ENCODE peak calls at places on chromosomes 5 and 9, in nine cellular contexts. One of them, this sample, is unnamed.

GRCh38 chr9:738209-738915 is 103.1 kb upstream of the DMRT1 start:
- DNase-seq in amygdala: no peak
- DNase-seq in fibroblast of the aortic adventitia: peak
- DNase-seq in NCI-H1105 treated with DMSO at 0.1 percent for 48 hours: no peak
- DNase-seq in AG08396: peak
- DNase-seq in iPS-NIHi11: no peak
- DNase-seq in EL: peak
- DNase-seq in NCI-H510A: no peak
- DNase-seq in RPMI8226: no peak
- DNase-seq in this sample: no peak

GRCh38 chr5:126055348-126055729 is 367.9 kb upstream of the GRAMD2B start:
- DNase-seq in RPMI8226: no peak
- DNase-seq in EL: no peak
- DNase-seq in amygdala: no peak
- DNase-seq in fibroblast of the aortic adventitia: no peak
- DNase-seq in iPS-NIHi11: no peak
- DNase-seq in NCI-H1105 treated with DMSO at 0.1 percent for 48 hours: peak
- DNase-seq in NCI-H510A: no peak
- DNase-seq in AG08396: no peak
- DNase-seq in this sample: no peak

GRCh38 chr5:83509535-83509934 is 38.0 kb downstream of the VCAN start:
- DNase-seq in EL: peak
- DNase-seq in NCI-H510A: no peak
- DNase-seq in AG08396: peak
- DNase-seq in RPMI8226: no peak
- DNase-seq in NCI-H1105 treated with DMSO at 0.1 percent for 48 hours: peak
- DNase-seq in amygdala: no peak
- DNase-seq in iPS-NIHi11: peak
- DNase-seq in fibroblast of the aortic adventitia: peak
- DNase-seq in this sample: no peak

GRCh38 chr9:138042146-138042545 is 164.6 kb downstream of the CACNA1B start:
- DNase-seq in AG08396: no peak
- DNase-seq in iPS-NIHi11: no peak
- DNase-seq in EL: no peak
- DNase-seq in amygdala: no peak
- DNase-seq in NCI-H1105 treated with DMSO at 0.1 percent for 48 hours: no peak
- DNase-seq in fibroblast of the aortic adventitia: no peak
- DNase-seq in RPMI8226: no peak
- DNase-seq in NCI-H510A: no peak
- DNase-seq in this sample: no peak

GRCh38 chr5:141758316-141758965 is 76.4 kb upstream of the ARAP3 start:
- DNase-seq in NCI-H510A: peak
- DNase-seq in iPS-NIHi11: peak
- DNase-seq in RPMI8226: no peak
- DNase-seq in amygdala: no peak
- DNase-seq in EL: no peak
- DNase-seq in NCI-H1105 treated with DMSO at 0.1 percent for 48 hours: no peak
- DNase-seq in AG08396: no peak
- DNase-seq in fibroblast of the aortic adventitia: no peak
- DNase-seq in this sample: no peak

GRCh38 chr9:27933210-27934062 is 360.2 kb upstream of the C9orf72 start:
- DNase-seq in RPMI8226: no peak
- DNase-seq in EL: no peak
- DNase-seq in amygdala: no peak
- DNase-seq in NCI-H1105 treated with DMSO at 0.1 percent for 48 hours: peak
- DNase-seq in NCI-H510A: peak
- DNase-seq in AG08396: no peak
- DNase-seq in fibroblast of the aortic adventitia: no peak
- DNase-seq in iPS-NIHi11: no peak
- DNase-seq in this sample: no peak

GRCh38 chr5:116574682-116575634 is at the start of gene SEMA6A:
- DNase-seq in NCI-H510A: peak
- DNase-seq in EL: peak
- DNase-seq in amygdala: peak
- DNase-seq in NCI-H1105 treated with DMSO at 0.1 percent for 48 hours: peak
- DNase-seq in fibroblast of the aortic adventitia: peak
- DNase-seq in AG08396: peak
- DNase-seq in RPMI8226: peak
- DNase-seq in iPS-NIHi11: peak
- DNase-seq in this sample: peak

GRCh38 chr5:132176543-132176945 is 51.1 kb downstream of the P4HA2 start:
- DNase-seq in fibroblast of the aortic adventitia: no peak
- DNase-seq in NCI-H1105 treated with DMSO at 0.1 percent for 48 hours: no peak
- DNase-seq in EL: no peak
- DNase-seq in iPS-NIHi11: no peak
- DNase-seq in AG08396: no peak
- DNase-seq in RPMI8226: peak
- DNase-seq in amygdala: no peak
- DNase-seq in NCI-H510A: no peak
- DNase-seq in this sample: no peak

GRCh38 chr5:135993894-135994514 is 34.8 kb upstream of the TGFBI start:
- DNase-seq in RPMI8226: no peak
- DNase-seq in amygdala: no peak
- DNase-seq in AG08396: peak
- DNase-seq in NCI-H1105 treated with DMSO at 0.1 percent for 48 hours: no peak
- DNase-seq in NCI-H510A: no peak
- DNase-seq in iPS-NIHi11: no peak
- DNase-seq in fibroblast of the aortic adventitia: peak
- DNase-seq in EL: peak
- DNase-seq in this sample: no peak

GRCh38 chr5:122085041-122085440 is 7.0 kb upstream of the LOX start:
- DNase-seq in EL: no peak
- DNase-seq in fibroblast of the aortic adventitia: no peak
- DNase-seq in amygdala: no peak
- DNase-seq in NCI-H1105 treated with DMSO at 0.1 percent for 48 hours: no peak
- DNase-seq in AG08396: no peak
- DNase-seq in iPS-NIHi11: no peak
- DNase-seq in RPMI8226: no peak
- DNase-seq in NCI-H510A: no peak
- DNase-seq in this sample: no peak

GRCh38 chr5:141513021-141513626 is 24.2 kb downstream of the PCDHGC5 start:
- DNase-seq in AG08396: no peak
- DNase-seq in amygdala: peak
- DNase-seq in iPS-NIHi11: peak
- DNase-seq in RPMI8226: no peak
- DNase-seq in fibroblast of the aortic adventitia: no peak
- DNase-seq in EL: peak
- DNase-seq in NCI-H1105 treated with DMSO at 0.1 percent for 48 hours: peak
- DNase-seq in NCI-H510A: no peak
- DNase-seq in this sample: no peak

GRCh38 chr9:97808415-97808814 is 44.6 kb upstream of the FOXE1 start:
- DNase-seq in fibroblast of the aortic adventitia: no peak
- DNase-seq in amygdala: no peak
- DNase-seq in RPMI8226: no peak
- DNase-seq in iPS-NIHi11: no peak
- DNase-seq in NCI-H510A: no peak
- DNase-seq in AG08396: no peak
- DNase-seq in NCI-H1105 treated with DMSO at 0.1 percent for 48 hours: no peak
- DNase-seq in EL: no peak
- DNase-seq in this sample: no peak

GRCh38 chr5:127856310-127856709 is 153.1 kb downstream of the CCDC192 start:
- DNase-seq in AG08396: no peak
- DNase-seq in NCI-H510A: no peak
- DNase-seq in NCI-H1105 treated with DMSO at 0.1 percent for 48 hours: no peak
- DNase-seq in RPMI8226: no peak
- DNase-seq in iPS-NIHi11: no peak
- DNase-seq in EL: no peak
- DNase-seq in amygdala: no peak
- DNase-seq in fibroblast of the aortic adventitia: peak
- DNase-seq in this sample: no peak

GRCh38 chr5:149240354-149240998 is 31.2 kb upstream of the AFAP1L1 start:
- DNase-seq in AG08396: no peak
- DNase-seq in RPMI8226: peak
- DNase-seq in iPS-NIHi11: no peak
- DNase-seq in NCI-H1105 treated with DMSO at 0.1 percent for 48 hours: no peak
- DNase-seq in amygdala: no peak
- DNase-seq in fibroblast of the aortic adventitia: no peak
- DNase-seq in NCI-H510A: no peak
- DNase-seq in EL: no peak
- DNase-seq in this sample: no peak

GRCh38 chr9:71243951-71244350 is 122.5 kb upstream of the TRPM3 start:
- DNase-seq in amygdala: no peak
- DNase-seq in EL: no peak
- DNase-seq in NCI-H510A: no peak
- DNase-seq in AG08396: no peak
- DNase-seq in iPS-NIHi11: peak
- DNase-seq in fibroblast of the aortic adventitia: no peak
- DNase-seq in RPMI8226: no peak
- DNase-seq in NCI-H1105 treated with DMSO at 0.1 percent for 48 hours: no peak
- DNase-seq in this sample: no peak

GRCh38 chr9:36319806-36320205 is 61.6 kb upstream of the GNE start:
- DNase-seq in iPS-NIHi11: no peak
- DNase-seq in fibroblast of the aortic adventitia: no peak
- DNase-seq in EL: no peak
- DNase-seq in amygdala: no peak
- DNase-seq in AG08396: no peak
- DNase-seq in RPMI8226: no peak
- DNase-seq in NCI-H510A: no peak
- DNase-seq in NCI-H1105 treated with DMSO at 0.1 percent for 48 hours: no peak
- DNase-seq in this sample: no peak

GRCh38 chr5:52961238-52961637 is 27.9 kb upstream of the ITGA2 start:
- DNase-seq in AG08396: no peak
- DNase-seq in EL: peak
- DNase-seq in NCI-H1105 treated with DMSO at 0.1 percent for 48 hours: peak
- DNase-seq in amygdala: no peak
- DNase-seq in iPS-NIHi11: no peak
- DNase-seq in RPMI8226: no peak
- DNase-seq in fibroblast of the aortic adventitia: peak
- DNase-seq in NCI-H510A: no peak
- DNase-seq in this sample: no peak

GRCh38 chr9:110952018-110952864 is 86.0 kb downstream of the LPAR1 start:
- DNase-seq in NCI-H1105 treated with DMSO at 0.1 percent for 48 hours: no peak
- DNase-seq in amygdala: no peak
- DNase-seq in AG08396: no peak
- DNase-seq in RPMI8226: no peak
- DNase-seq in EL: peak
- DNase-seq in fibroblast of the aortic adventitia: no peak
- DNase-seq in iPS-NIHi11: no peak
- DNase-seq in NCI-H510A: no peak
- DNase-seq in this sample: no peak

GRCh38 chr5:141846031-141846430 is 32.2 kb downstream of the PCDH1 start:
- DNase-seq in iPS-NIHi11: no peak
- DNase-seq in NCI-H1105 treated with DMSO at 0.1 percent for 48 hours: peak
- DNase-seq in amygdala: peak
- DNase-seq in NCI-H510A: peak
- DNase-seq in EL: peak
- DNase-seq in AG08396: peak
- DNase-seq in fibroblast of the aortic adventitia: peak
- DNase-seq in RPMI8226: peak
- DNase-seq in this sample: peak

GRCh38 chr5:151239237-151239861 is 13.6 kb upstream of the GM2A start:
- DNase-seq in amygdala: no peak
- DNase-seq in NCI-H1105 treated with DMSO at 0.1 percent for 48 hours: peak
- DNase-seq in RPMI8226: peak
- DNase-seq in fibroblast of the aortic adventitia: peak
- DNase-seq in NCI-H510A: no peak
- DNase-seq in iPS-NIHi11: peak
- DNase-seq in EL: peak
- DNase-seq in AG08396: peak
- DNase-seq in this sample: no peak

GRCh38 chr9:91844170-91844569 is 105.9 kb downstream of the ROR2 start:
- DNase-seq in iPS-NIHi11: no peak
- DNase-seq in AG08396: no peak
- DNase-seq in EL: no peak
- DNase-seq in NCI-H1105 treated with DMSO at 0.1 percent for 48 hours: no peak
- DNase-seq in NCI-H510A: no peak
- DNase-seq in amygdala: no peak
- DNase-seq in fibroblast of the aortic adventitia: no peak
- DNase-seq in RPMI8226: no peak
- DNase-seq in this sample: peak

This sample was measured in hippocampal formation.